ENCODE peak calls at places on chromosomes 4 and X, in eight cellular contexts. M is Panc1; U is CD8-positive, alpha-beta T cell; V is pancreas; S is GM20000; F is CD4-positive, alpha-beta T cell; B is dorsolateral prefrontal cortex; G is colonic mucosa. K is an unnamed sample.

GRCh38 chr4:73721419-73721818 is 18.9 kb upstream of the CXCL8 start:
- DNase-seq in M (no peak), U (no peak), V (no peak), S (no peak), F (no peak), B (no peak), G (no peak), K (no peak)

GRCh38 chr4:19514276-19515070 is 737.2 kb upstream of the SLIT2 start:
- DNase-seq in M (no peak), U (no peak), V (no peak), S (no peak), F (no peak), B (no peak), G (no peak), K (no peak)

GRCh38 chrX:50903387-50904027 is 7.0 kb upstream of the BMP15 start:
- DNase-seq in M (no peak), U (no peak), V (no peak), S (peak; percentile 6), F (no peak), B (peak; percentile 31), G (peak; percentile 30), K (no peak)

GRCh38 chr4:22970665-22971064 is 277.9 kb downstream of the GBA3 start:
- DNase-seq in M (no peak), U (no peak), V (no peak), S (no peak), F (no peak), B (no peak), G (no peak), K (no peak)

GRCh38 chr4:153209410-153209809 is 5.2 kb downstream of the TRIM2 start:
- DNase-seq in M (no peak), U (no peak), V (no peak), S (no peak), F (no peak), B (no peak), G (peak; percentile 50), K (no peak)

GRCh38 chrX:15143050-15143824 is 126.6 kb downstream of the ASB9 start:
- DNase-seq in M (no peak), U (peak; percentile 35), V (peak; percentile 50), S (peak; percentile 7), F (peak; percentile 49), B (peak; percentile 39), G (peak; percentile 71), K (no peak)

GRCh38 chr4:8760561-8760960 is 111.1 kb downstream of the HMX1 start:
- DNase-seq in M (no peak), U (no peak), V (no peak), S (no peak), F (no peak), B (no peak), G (no peak), K (no peak)

GRCh38 chrX:104347860-104348259 is 93.1 kb upstream of the ESX1 start:
- DNase-seq in M (no peak), U (no peak), V (no peak), S (no peak), F (no peak), B (no peak), G (no peak), K (no peak)

GRCh38 chrX:34656467-34656841 is 631 bp downstream of the TMEM47 start:
- DNase-seq in M (no peak), U (no peak), V (peak; percentile 24), S (no peak), F (no peak), B (no peak), G (no peak), K (no peak)

GRCh38 chr4:70654605-70655011 is 11.7 kb downstream of the JCHAIN start:
- DNase-seq in M (no peak), U (no peak), V (no peak), S (no peak), F (no peak), B (no peak), G (no peak), K (no peak)

GRCh38 chr4:16858275-16858752 is 40.1 kb downstream of the LDB2 start:
- DNase-seq in M (no peak), U (no peak), V (no peak), S (no peak), F (no peak), B (no peak), G (no peak), K (no peak)

GRCh38 chr4:122224348-122224747 is 72.2 kb downstream of the BLTP1 start:
- DNase-seq in M (no peak), U (no peak), V (no peak), S (no peak), F (peak; percentile 7), B (no peak), G (peak; percentile 17), K (no peak)

GRCh38 chrX:69024931-69025330 is 140.3 kb downstream of the PJA1 start:
- DNase-seq in M (no peak), U (no peak), V (peak; percentile 58), S (no peak), F (no peak), B (no peak), G (peak; percentile 74), K (no peak)

GRCh38 chr4:69727924-69728323 is 32.5 kb downstream of the SULT1B1 start:
- DNase-seq in M (no peak), U (no peak), V (no peak), S (no peak), F (no peak), B (no peak), G (no peak), K (no peak)

GRCh38 chr4:27463816-27464215 is 603.2 kb downstream of the STIM2 start:
- DNase-seq in M (peak; percentile 2), U (no peak), V (no peak), S (no peak), F (no peak), B (no peak), G (no peak), K (no peak)

GRCh38 chr4:1869530-1870327 is 1.5 kb upstream of the NSD2 start:
- DNase-seq in M (no peak), U (no peak), V (no peak), S (peak; percentile 61), F (no peak), B (no peak), G (no peak), K (no peak)

GRCh38 chr4:6689506-6689960 is 4.1 kb upstream of the S100P start:
- DNase-seq in M (no peak), U (no peak), V (no peak), S (no peak), F (no peak), B (no peak), G (peak; percentile 60), K (no peak)

GRCh38 chr4:6694177-6694901 is 661 bp downstream of the S100P start:
- DNase-seq in M (no peak), U (no peak), V (no peak), S (no peak), F (no peak), B (no peak), G (no peak), K (no peak)

GRCh38 chr4:6693274-6694176 is at the start of gene S100P:
- DNase-seq in M (no peak), U (no peak), V (no peak), S (no peak), F (no peak), B (no peak), G (peak; percentile 75), K (no peak)

GRCh38 chr4:6692806-6693205 is 872 bp upstream of the S100P start:
- DNase-seq in M (no peak), U (no peak), V (no peak), S (no peak), F (no peak), B (no peak), G (no peak), K (no peak)

GRCh38 chr4:6692379-6692778 is 1.3 kb upstream of the S100P start:
- DNase-seq in M (no peak), U (no peak), V (no peak), S (no peak), F (no peak), B (no peak), G (no peak), K (no peak)
- TF ChIP-seq CTCF in M (no peak), U (no peak), V (no peak), S (no peak), F (no peak), B (no peak), G (no peak), K (no peak)

DNA sequence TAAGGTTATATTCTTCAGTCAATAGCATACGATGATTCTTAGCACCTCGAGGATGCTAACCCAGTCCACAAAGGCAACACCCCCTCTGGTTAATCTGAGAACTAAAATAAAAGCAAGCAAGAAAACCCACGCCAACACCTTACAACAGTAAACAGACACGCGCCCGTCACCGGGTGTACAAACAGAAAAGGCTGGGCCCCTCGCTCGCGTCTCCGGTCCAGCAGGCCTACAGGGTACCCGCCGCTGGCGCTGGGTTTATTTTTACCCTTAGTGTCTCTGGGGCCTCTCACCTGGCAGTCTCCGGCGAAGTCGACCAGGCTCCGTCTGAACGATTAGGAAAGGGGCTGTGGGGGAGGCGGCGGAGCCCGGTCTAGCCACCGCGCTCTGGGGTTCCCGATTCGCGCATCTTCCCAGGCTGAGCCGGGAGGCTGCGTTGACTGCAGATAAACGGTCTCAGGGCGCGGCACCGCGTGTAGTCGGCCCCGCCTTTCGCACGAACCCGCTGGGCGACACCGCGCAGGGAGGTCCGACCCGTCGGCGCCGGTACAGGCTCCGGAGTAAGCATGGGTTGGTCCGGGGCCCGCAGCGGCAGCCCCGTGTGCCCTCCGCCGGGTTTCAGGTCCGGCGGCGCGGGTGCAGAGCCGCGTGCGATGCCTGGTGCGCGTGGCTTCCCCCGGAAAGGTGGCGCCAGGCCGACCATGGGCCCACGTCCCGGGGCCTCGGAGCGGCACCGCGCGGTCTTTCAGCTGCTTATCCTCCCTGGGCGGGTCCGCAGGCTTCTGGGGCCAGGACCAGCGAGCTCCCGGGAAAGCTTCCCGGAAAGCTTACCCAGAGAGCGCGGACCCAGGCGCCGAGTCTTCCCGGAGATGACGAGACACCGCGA is at the start of gene SLC9B2:
- DNase-seq in M (no peak), U (peak; percentile 39), V (peak; percentile 41), S (peak; percentile 71), F (peak; percentile 48), B (peak; percentile 45), G (peak; percentile 52), K (peak; percentile 82)
- TF ChIP-seq CTCF in M (no peak), U (no peak), V (no peak), S (no peak), F (no peak), B (no peak), G (no peak), K (no peak)

DNA sequence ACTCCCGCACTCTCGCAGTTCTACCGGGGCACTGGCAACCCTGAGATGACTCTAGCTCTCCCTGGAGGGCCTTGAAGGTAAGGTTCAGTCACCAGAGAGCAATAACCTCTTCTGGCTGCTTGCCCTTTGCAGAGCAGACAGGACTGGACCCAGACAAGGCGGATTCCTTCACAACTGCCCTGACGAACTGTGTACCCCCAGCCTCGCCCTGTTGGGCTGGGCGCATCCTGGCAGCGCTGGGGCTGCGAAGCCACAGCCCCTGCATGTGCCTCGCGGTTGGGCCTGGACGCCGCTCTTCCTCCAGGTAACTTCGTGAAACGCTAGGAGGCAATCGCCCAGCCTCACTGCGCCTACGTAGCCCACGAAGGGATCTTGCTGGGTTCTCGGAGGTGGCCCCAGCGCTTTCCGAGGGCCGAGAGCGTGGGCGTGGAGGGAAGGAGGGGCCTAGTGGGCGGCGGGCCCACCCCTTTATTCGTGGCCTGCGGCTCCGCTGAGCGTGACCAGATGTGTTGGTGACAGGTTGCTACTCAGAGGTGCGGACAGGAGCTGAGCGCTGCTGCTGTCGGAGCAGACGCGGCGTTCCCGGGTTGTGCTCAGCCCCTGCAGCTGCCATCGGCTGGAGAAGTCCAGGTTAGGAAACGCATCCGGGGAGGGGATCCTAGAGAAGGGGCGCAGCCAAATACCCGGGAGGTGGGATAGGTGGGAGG is 1.9 kb upstream of the MAMLD1 start:
- DNase-seq in M (no peak), U (peak; percentile 1), V (peak; percentile 25), S (no peak), F (no peak), B (no peak), G (no peak), K (no peak)
- TF ChIP-seq CTCF in M (peak; percentile 43), U (no peak), V (no peak), S (no peak), F (no peak), B (no peak), G (no peak), K (no peak)

GRCh38 chrX:75155830-75156525 is at the start of gene ABCB7:
- DNase-seq in M (peak; percentile 25), U (peak; percentile 38), V (peak; percentile 33), S (peak; percentile 39), F (peak; percentile 45), B (peak; percentile 72), G (peak; percentile 77), K (peak; percentile 70)
- TF ChIP-seq CTCF in M (peak; percentile 13), U (no peak), V (no peak), S (no peak), F (no peak), B (no peak), G (no peak), K (no peak)

K was measured in GM06990.